ENCODE peak calls at places on chromosomes 13 and 19, in five cellular contexts. B is D341Med, P is T-helper 17 cell, R is heart left ventricle, M is choroid plexus epithelial cell. C is an unnamed sample.

GRCh38 chr19:48501446-48501960 is 10.1 kb downstream of the LMTK3 start:
- DNase-seq in B (no peak), P (peak), R (no peak), M (no peak), C (no peak)

GRCh38 chr19:4140237-4140711 is 13.2 kb upstream of the CREB3L3 start:
- DNase-seq in B (peak), P (no peak), R (no peak), M (peak), C (peak)

GRCh38 chr13:83827338-83827737 is 54.9 kb downstream of the SLITRK1 start:
- DNase-seq in B (no peak), P (no peak), R (no peak), M (no peak), C (no peak)

GRCh38 chr13:80054806-80055205 is 286.1 kb downstream of the SPRY2 start:
- DNase-seq in B (no peak), P (no peak), R (no peak), M (no peak), C (no peak)

GRCh38 chr19:36685835-36686234 is 1.6 kb upstream of the ZNF567 start:
- DNase-seq in B (no peak), P (no peak), R (no peak), M (no peak), C (no peak)

GRCh38 chr19:3359850-3360493 is 6.4 kb upstream of the NFIC start:
- DNase-seq in B (peak), P (no peak), R (peak), M (peak), C (peak)

GRCh38 chr19:13225085-13225484 is 74.9 kb downstream of the IER2 start:
- DNase-seq in B (no peak), P (no peak), R (no peak), M (no peak), C (no peak)

GRCh38 chr13:28707629-28708427 is 10.9 kb downstream of the SLC46A3 start:
- DNase-seq in B (no peak), P (no peak), R (no peak), M (peak), C (no peak)

GRCh38 chr19:10976200-10976892 is 15.5 kb downstream of the SMARCA4 start:
- DNase-seq in B (no peak), P (no peak), R (no peak), M (no peak), C (no peak)

GRCh38 chr13:92173254-92173653 is 774.8 kb downstream of the GPC5 start:
- DNase-seq in B (no peak), P (no peak), R (no peak), M (no peak), C (no peak)

GRCh38 chr19:8615022-8615421 is 4.5 kb upstream of the ADAMTS10 start:
- DNase-seq in B (no peak), P (no peak), R (no peak), M (no peak), C (no peak)